ENCODE peak calls at places on chromosomes 11 and 22, in nine cellular contexts. L, Z, C, W, S, G, O, B and A are unnamed samples.

GRCh38 chr11:71483689-71484088 is 30.7 kb downstream of the NADSYN1 start:
- DNase-seq in L (no peak), Z (no peak), C (no peak), W (no peak), S (no peak), G (no peak), O (no peak), B (no peak), A (no peak)

GRCh38 chr22:50059185-50059880 is 1.2 kb upstream of the TTLL8 start:
- DNase-seq in L (no peak), Z (peak), C (no peak), W (peak), S (peak), G (no peak), O (peak), B (no peak), A (peak)

GRCh38 chr11:2741377-2742131 is 41.8 kb upstream of the KCNQ1OT1 start:
- DNase-seq in L (no peak), Z (no peak), C (peak), W (no peak), S (peak), G (no peak), O (no peak), B (peak), A (no peak)

GRCh38 chr11:72015511-72016061 is 16.9 kb downstream of the IL18BP start:
- DNase-seq in L (no peak), Z (no peak), C (no peak), W (peak), S (no peak), G (no peak), O (no peak), B (no peak), A (no peak)

GRCh38 chr11:119509277-119509841 is 86.4 kb upstream of the THY1 start:
- DNase-seq in L (no peak), Z (no peak), C (no peak), W (no peak), S (peak), G (no peak), O (no peak), B (no peak), A (no peak)

GRCh38 chr11:66546368-66546965 is at the start of gene ACTN3:
- DNase-seq in L (peak), Z (peak), C (peak), W (peak), S (peak), G (no peak), O (peak), B (no peak), A (no peak)

GRCh38 chr11:78062671-78063070 is 990 bp upstream of the THRSP start:
- DNase-seq in L (no peak), Z (no peak), C (no peak), W (no peak), S (no peak), G (no peak), O (no peak), B (no peak), A (no peak)

GRCh38 chr22:28017859-28018258 is 98.8 kb upstream of the PITPNB start:
- DNase-seq in L (no peak), Z (no peak), C (peak), W (no peak), S (no peak), G (no peak), O (no peak), B (peak), A (no peak)

GRCh38 chr11:69551963-69552362 is 70.5 kb downstream of the LINC01488 start:
- DNase-seq in L (no peak), Z (no peak), C (no peak), W (no peak), S (no peak), G (no peak), O (no peak), B (peak), A (no peak)

GRCh38 chr11:48063424-48063978 is 83.1 kb downstream of the PTPRJ start:
- DNase-seq in L (no peak), Z (no peak), C (peak), W (peak), S (peak), G (peak), O (no peak), B (no peak), A (peak)
- H3K4me3 ChIP-seq in L (no peak), Z (no peak), C (no peak), W (no peak), S (peak), G (peak), O (no peak), B (no peak), A (no peak)

GRCh38 chr22:23446796-23447350 is 133.2 kb downstream of the IGLL1 start:
- DNase-seq in L (no peak), Z (no peak), C (no peak), W (no peak), S (no peak), G (no peak), O (no peak), B (no peak), A (no peak)
- H3K4me3 ChIP-seq in L (no peak), Z (no peak), C (no peak), W (no peak), S (no peak), G (no peak), O (no peak), B (no peak), A (no peak)

DNA sequence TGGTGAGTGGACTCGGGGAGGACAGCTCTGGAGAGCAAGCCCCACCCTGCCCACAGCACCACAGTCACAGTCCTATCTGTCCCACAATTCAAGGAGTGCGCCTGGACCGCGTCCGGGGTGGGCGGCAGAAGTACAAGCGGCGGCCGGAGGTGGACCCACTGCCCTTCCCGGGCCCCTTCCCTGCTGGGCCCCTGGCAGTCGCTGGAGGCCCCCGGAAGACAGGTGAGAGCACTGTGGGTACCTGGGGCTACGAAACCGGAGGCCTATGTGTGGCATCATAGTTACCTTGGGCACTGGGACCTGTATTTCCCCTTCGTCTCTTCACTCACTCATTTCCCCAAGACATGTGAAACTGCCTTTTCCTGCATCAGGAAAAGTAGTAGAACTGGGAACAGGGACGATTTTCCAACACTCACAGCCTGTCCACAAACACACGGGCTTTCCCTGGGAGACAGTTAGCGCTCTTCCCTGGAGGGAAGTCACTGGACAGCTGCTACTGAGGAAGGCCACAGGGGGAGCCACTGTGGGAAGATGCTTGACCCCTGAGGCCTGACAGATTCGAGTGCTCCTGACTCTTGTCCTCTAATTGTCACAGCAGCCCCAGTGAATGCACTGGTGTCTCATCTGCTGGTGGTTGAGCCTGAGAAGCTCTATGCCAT is 3.1 kb downstream of the TRMT112 start:
- DNase-seq in L (no peak), Z (peak), C (no peak), W (no peak), S (no peak), G (no peak), O (no peak), B (no peak), A (no peak)
- H3K4me3 ChIP-seq in L (no peak), Z (no peak), C (peak), W (no peak), S (peak), G (no peak), O (no peak), B (no peak), A (no peak)

GRCh38 chr11:120597250-120597649 is 85.7 kb downstream of the GRIK4 start:
- DNase-seq in L (no peak), Z (no peak), C (no peak), W (no peak), S (no peak), G (no peak), O (no peak), B (peak), A (no peak)
- H3K4me3 ChIP-seq in L (no peak), Z (no peak), C (no peak), W (no peak), S (peak), G (no peak), O (no peak), B (peak), A (no peak)

GRCh38 chr11:65438257-65439151 is 15.9 kb downstream of the NEAT1 start:
- DNase-seq in L (no peak), Z (no peak), C (no peak), W (no peak), S (peak), G (no peak), O (no peak), B (no peak), A (no peak)
- H3K4me3 ChIP-seq in L (no peak), Z (peak), C (peak), W (no peak), S (peak), G (no peak), O (no peak), B (no peak), A (no peak)